ENCODE peak calls at places on chromosomes 16 and 17, in ten cellular contexts. J is B cell, Y is uterus, Z is A673, N is AG10803, T is glutamatergic neuron, O is A549, H is pancreas, W is H9, A is Caco-2. R is an unnamed sample.

GRCh38 chr16:50644730-50645129 is 36.4 kb downstream of the SNX20 start:
- DNase-seq in W (peak), N (peak), O (peak), H (no peak), T (no peak), Z (no peak), Y (peak), J (peak), A (no peak), R (peak)

GRCh38 chr16:48494742-48495141 is 109.5 kb upstream of the SIAH1 start:
- DNase-seq in T (no peak), N (no peak), O (no peak), J (no peak), Z (no peak), Y (no peak), A (no peak), W (no peak), H (no peak), R (no peak)

GRCh38 chr17:77437017-77437416 is 296.2 kb downstream of the SEC14L1 start:
- DNase-seq in Z (peak), O (no peak), J (no peak), N (peak), T (no peak), Y (no peak), W (no peak), H (no peak), A (no peak), R (no peak)

GRCh38 chr16:67842509-67843342 is 606 bp downstream of the THAP11 start:
- DNase-seq in W (peak), A (peak), N (peak), H (peak), Z (peak), Y (peak), J (peak), O (peak), T (peak), R (peak)

GRCh38 chr17:38628441-38628840 is 22.7 kb upstream of the SRCIN1 start:
- DNase-seq in J (no peak), O (peak), T (no peak), N (peak), Y (no peak), W (peak), H (peak), A (peak), Z (peak), R (peak)

GRCh38 chr17:39872700-39873099 is 4.7 kb downstream of the ZPBP2 start:
- DNase-seq in Y (no peak), W (no peak), H (no peak), Z (peak), T (no peak), A (no peak), O (no peak), J (no peak), N (peak), R (peak)

GRCh38 chr16:50166511-50167500 is 13.7 kb downstream of the TENT4B start:
- DNase-seq in N (no peak), H (no peak), J (no peak), O (no peak), A (no peak), W (no peak), T (no peak), Y (no peak), Z (no peak), R (no peak)

GRCh38 chr16:10521681-10522274 is 58.6 kb downstream of the EMP2 start:
- DNase-seq in Z (peak), T (peak), N (peak), A (no peak), W (peak), H (no peak), O (peak), J (peak), Y (peak), R (peak)

GRCh38 chr17:17081304-17081940 is 39.2 kb downstream of the MPRIP start:
- DNase-seq in A (no peak), W (no peak), Y (no peak), Z (no peak), T (peak), H (peak), N (no peak), J (no peak), O (no peak), R (no peak)

GRCh38 chr17:31327534-31328526 is 6.4 kb upstream of the EVI2A start:
- DNase-seq in H (no peak), A (no peak), O (peak), T (no peak), J (no peak), Y (no peak), N (peak), W (no peak), Z (no peak), R (no peak)

GRCh38 chr17:33209671-33210070 is 83.4 kb downstream of the ASIC2 start:
- DNase-seq in J (no peak), N (no peak), Y (no peak), Z (no peak), O (peak), H (no peak), A (no peak), W (peak), T (no peak), R (no peak)

GRCh38 chr17:77372444-77373297 is 231.9 kb downstream of the SEC14L1 start:
- DNase-seq in A (no peak), Y (peak), T (peak), J (peak), W (peak), Z (peak), H (peak), N (peak), O (no peak), R (no peak)

GRCh38 chr16:20610892-20611349 is 34.8 kb upstream of the ACSM2B start:
- DNase-seq in O (no peak), N (no peak), W (no peak), J (no peak), T (no peak), Y (no peak), Z (no peak), H (no peak), A (no peak), R (no peak)

GRCh38 chr16:23434380-23434779 is 18.6 kb downstream of the COG7 start:
- DNase-seq in W (no peak), T (no peak), J (no peak), N (peak), H (no peak), A (no peak), Z (peak), O (peak), Y (no peak), R (peak)

GRCh38 chr16:88446061-88446460 is 7.0 kb upstream of the ZFPM1 start:
- DNase-seq in T (no peak), O (no peak), Z (no peak), J (no peak), Y (no peak), A (no peak), N (no peak), H (no peak), W (no peak), R (no peak)

GRCh38 chr17:38751803-38752118 is 780 bp upstream of the PSMB3 start:
- DNase-seq in W (peak), O (peak), H (peak), J (peak), Z (peak), T (peak), A (peak), N (peak), Y (peak), R (peak)

GRCh38 chr16:31519746-31520145 is 8.0 kb upstream of the AHSP start:
- DNase-seq in Z (no peak), T (no peak), H (no peak), O (no peak), N (no peak), W (no peak), J (no peak), A (no peak), Y (no peak), R (no peak)

GRCh38 chr16:8581923-8582580 is 8.3 kb downstream of the TMEM114 start:
- DNase-seq in Y (no peak), O (no peak), H (no peak), A (no peak), T (no peak), N (no peak), W (no peak), J (no peak), Z (peak), R (no peak)

GRCh38 chr16:30535777-30536190 is 1.1 kb upstream of the ZNF747 start:
- DNase-seq in A (peak), Z (peak), O (peak), W (peak), Y (peak), N (peak), H (peak), T (peak), J (peak), R (peak)

GRCh38 chr16:84582958-84583516 is 34.8 kb downstream of the COTL1 start:
- DNase-seq in J (no peak), W (peak), A (no peak), Z (no peak), T (no peak), H (no peak), N (peak), O (peak), Y (no peak), R (no peak)

GRCh38 chr16:69709456-69710084 is 16.8 kb downstream of the NQO1 start:
- DNase-seq in O (peak), J (no peak), A (no peak), T (no peak), Y (no peak), W (no peak), Z (peak), N (peak), H (no peak), R (no peak)

GRCh38 chr17:1714980-1715802 is 5.0 kb upstream of the TLCD2 start:
- DNase-seq in N (peak), H (peak), O (peak), T (peak), Y (peak), Z (peak), J (no peak), W (peak), A (peak), R (peak)

GRCh38 chr16:25372716-25373115 is 115.1 kb upstream of the ZKSCAN2 start:
- DNase-seq in W (no peak), N (no peak), Y (no peak), T (no peak), J (no peak), A (no peak), H (no peak), Z (peak), O (no peak), R (no peak)

GRCh38 chr17:43669971-43670644 is 8.4 kb upstream of the MEOX1 start:
- DNase-seq in J (no peak), W (peak), A (peak), T (no peak), Z (no peak), O (no peak), Y (no peak), H (no peak), N (no peak), R (peak)

GRCh38 chr16:84820305-84820684 is 510 bp downstream of the CRISPLD2 start:
- DNase-seq in T (no peak), W (no peak), N (peak), J (no peak), Y (no peak), A (no peak), Z (peak), O (no peak), H (no peak), R (no peak)

DNA sequence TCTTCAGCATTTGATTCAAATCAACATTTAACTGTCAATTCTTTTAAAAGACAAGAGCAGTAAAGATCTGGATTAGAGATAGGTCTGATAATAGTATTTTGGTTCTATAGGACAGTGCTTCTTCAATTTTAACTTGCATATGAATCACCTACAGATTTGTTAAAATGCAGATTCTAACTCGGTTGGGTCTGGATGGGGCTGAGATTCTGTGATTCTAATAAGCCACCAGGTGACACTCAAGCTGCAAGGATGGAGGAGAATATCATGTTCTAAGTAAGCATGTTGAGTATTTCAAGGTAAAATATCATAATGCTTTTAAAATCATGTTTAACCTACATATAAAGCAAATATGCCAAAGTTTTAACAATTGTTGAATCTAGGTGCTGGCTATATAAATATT is 15.8 kb downstream of the TSPOAP1 start:
- DNase-seq in J (no peak), Z (no peak), H (no peak), Y (no peak), W (no peak), N (no peak), T (no peak), O (peak), A (no peak), R (no peak)
- TF ChIP-seq CTCF in J (no peak), Z (no peak), H (no peak), Y (no peak), W (no peak), N (no peak), T (no peak), O (peak), A (no peak), R (no peak)

GRCh38 chr17:74748279-74748528 is 224 bp upstream of the NHERF1 start:
- DNase-seq in N (no peak), W (peak), A (no peak), O (no peak), T (no peak), Z (no peak), H (no peak), J (no peak), Y (no peak), R (no peak)

GRCh38 chr17:74750039-74750326 is 1.6 kb downstream of the NHERF1 start:
- DNase-seq in H (no peak), N (no peak), Z (no peak), W (no peak), A (no peak), T (no peak), O (no peak), J (no peak), Y (no peak), R (no peak)

GRCh38 chr17:74746922-74747321 is 1.5 kb upstream of the NHERF1 start:
- DNase-seq in Y (no peak), O (no peak), W (no peak), Z (no peak), A (peak), N (no peak), T (no peak), H (peak), J (peak), R (no peak)

GRCh38 chr17:74749262-74750038 is 1.0 kb downstream of the NHERF1 start:
- DNase-seq in O (no peak), H (no peak), Y (no peak), T (no peak), N (no peak), A (peak), W (no peak), J (no peak), Z (no peak), R (peak)

GRCh38 chr17:74748529-74749261 is at the start of gene NHERF1:
- DNase-seq in O (peak), W (no peak), A (peak), T (peak), J (peak), Z (peak), N (peak), Y (peak), H (peak), R (peak)
- TF ChIP-seq CTCF in O (no peak), W (peak), A (no peak), T (peak), J (no peak), Z (no peak), N (no peak), Y (no peak), H (no peak), R (no peak)

GRCh38 chr16:81730090-81731051 is 48.7 kb upstream of the PLCG2 start:
- DNase-seq in O (peak), N (peak), J (peak), H (peak), Y (peak), A (peak), Z (peak), W (peak), T (peak), R (peak)

GRCh38 chr16:81734632-81735434 is 44.3 kb upstream of the PLCG2 start:
- DNase-seq in O (no peak), Y (no peak), Z (no peak), A (no peak), H (no peak), T (no peak), N (no peak), J (no peak), W (no peak), R (no peak)

GRCh38 chr16:81733295-81733694 is 45.8 kb upstream of the PLCG2 start:
- DNase-seq in Y (no peak), T (no peak), Z (no peak), H (no peak), A (no peak), O (no peak), N (no peak), W (no peak), J (no peak), R (no peak)

GRCh38 chr16:81731636-81732035 is 47.5 kb upstream of the PLCG2 start:
- DNase-seq in H (no peak), N (no peak), O (no peak), Z (no peak), W (no peak), J (no peak), Y (no peak), T (no peak), A (no peak), R (no peak)

GRCh38 chr16:81732699-81733098 is 46.4 kb upstream of the PLCG2 start:
- DNase-seq in W (no peak), T (no peak), N (no peak), Y (no peak), Z (no peak), H (no peak), O (no peak), J (no peak), A (no peak), R (no peak)
- TF ChIP-seq CTCF in W (no peak), T (no peak), N (no peak), Y (no peak), Z (no peak), H (no peak), O (no peak), J (no peak), A (no peak), R (peak)

GRCh38 chr17:29618272-29619065 is 4.2 kb downstream of the CORO6 start:
- DNase-seq in W (no peak), Z (no peak), N (no peak), J (no peak), O (no peak), T (no peak), Y (no peak), H (no peak), A (no peak), R (no peak)
- TF ChIP-seq CTCF in W (no peak), Z (peak), N (no peak), J (peak), O (peak), T (peak), Y (no peak), H (no peak), A (peak), R (peak)

GRCh38 chr16:2428051-2428786 is 1.0 kb upstream of the CCNF start:
- DNase-seq in Y (peak), T (peak), A (peak), N (no peak), O (peak), W (peak), Z (no peak), J (peak), H (peak), R (peak)

GRCh38 chr16:2429037-2429770 is at the start of gene CCNF:
- DNase-seq in A (peak), Z (peak), W (peak), O (peak), N (peak), T (peak), H (peak), Y (peak), J (peak), R (peak)

GRCh38 chr16:2432286-2432685 is 3.0 kb downstream of the CCNF start:
- DNase-seq in W (no peak), H (no peak), T (no peak), Z (no peak), A (no peak), N (no peak), Y (no peak), J (no peak), O (no peak), R (no peak)

GRCh38 chr16:2428787-2429036 is 535 bp upstream of the CCNF start:
- DNase-seq in T (no peak), W (no peak), H (no peak), Y (no peak), J (no peak), O (no peak), N (no peak), A (no peak), Z (no peak), R (no peak)

DNA sequence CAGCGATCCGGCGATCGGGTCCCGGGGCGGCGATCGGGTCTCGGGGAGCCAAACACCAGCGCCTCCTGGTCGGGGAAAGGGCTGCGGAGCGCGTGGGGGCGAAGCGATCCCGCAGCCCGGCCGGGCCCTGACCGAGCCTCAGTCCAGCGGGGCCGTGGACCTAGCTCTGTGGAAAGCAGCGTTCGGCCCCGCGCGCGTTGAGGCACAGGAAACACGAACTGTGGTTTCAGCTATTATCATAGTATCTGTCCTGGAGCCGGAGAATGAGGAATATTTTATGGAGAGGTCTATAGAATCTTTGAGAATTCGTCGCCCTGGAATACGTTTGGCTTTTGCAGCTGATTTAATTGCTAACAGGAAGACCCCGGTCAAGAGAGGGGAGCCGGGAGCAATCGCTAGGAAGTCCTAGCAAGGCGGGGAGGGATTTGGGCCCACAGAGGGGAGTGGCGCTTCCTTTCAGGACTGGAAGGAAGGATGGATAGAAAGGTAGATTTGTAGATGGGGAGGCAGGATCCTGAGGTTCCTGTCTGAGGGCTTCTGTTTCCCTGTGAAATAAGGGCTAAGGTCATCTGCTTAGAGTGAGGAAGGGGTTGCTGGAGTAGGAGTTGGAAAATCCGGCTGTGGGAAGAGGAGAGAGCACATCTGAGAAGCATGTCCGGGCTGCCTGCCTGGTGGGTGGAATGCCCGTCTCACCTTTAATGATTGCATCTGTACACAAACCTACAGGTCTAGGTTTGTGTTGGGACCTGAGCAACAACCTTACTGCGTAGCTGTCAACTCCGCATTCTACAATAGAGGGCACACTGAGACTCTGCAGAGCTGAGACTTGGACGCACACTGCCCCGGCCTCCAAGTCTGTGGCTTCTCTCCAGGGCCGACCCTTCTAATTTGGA is 770 bp downstream of the CCNF start:
- DNase-seq in H (no peak), O (no peak), T (peak), N (no peak), W (no peak), J (no peak), A (no peak), Y (no peak), Z (peak), R (peak)
- TF ChIP-seq CTCF in H (no peak), O (no peak), T (no peak), N (peak), W (no peak), J (no peak), A (no peak), Y (no peak), Z (peak), R (no peak)

DNA sequence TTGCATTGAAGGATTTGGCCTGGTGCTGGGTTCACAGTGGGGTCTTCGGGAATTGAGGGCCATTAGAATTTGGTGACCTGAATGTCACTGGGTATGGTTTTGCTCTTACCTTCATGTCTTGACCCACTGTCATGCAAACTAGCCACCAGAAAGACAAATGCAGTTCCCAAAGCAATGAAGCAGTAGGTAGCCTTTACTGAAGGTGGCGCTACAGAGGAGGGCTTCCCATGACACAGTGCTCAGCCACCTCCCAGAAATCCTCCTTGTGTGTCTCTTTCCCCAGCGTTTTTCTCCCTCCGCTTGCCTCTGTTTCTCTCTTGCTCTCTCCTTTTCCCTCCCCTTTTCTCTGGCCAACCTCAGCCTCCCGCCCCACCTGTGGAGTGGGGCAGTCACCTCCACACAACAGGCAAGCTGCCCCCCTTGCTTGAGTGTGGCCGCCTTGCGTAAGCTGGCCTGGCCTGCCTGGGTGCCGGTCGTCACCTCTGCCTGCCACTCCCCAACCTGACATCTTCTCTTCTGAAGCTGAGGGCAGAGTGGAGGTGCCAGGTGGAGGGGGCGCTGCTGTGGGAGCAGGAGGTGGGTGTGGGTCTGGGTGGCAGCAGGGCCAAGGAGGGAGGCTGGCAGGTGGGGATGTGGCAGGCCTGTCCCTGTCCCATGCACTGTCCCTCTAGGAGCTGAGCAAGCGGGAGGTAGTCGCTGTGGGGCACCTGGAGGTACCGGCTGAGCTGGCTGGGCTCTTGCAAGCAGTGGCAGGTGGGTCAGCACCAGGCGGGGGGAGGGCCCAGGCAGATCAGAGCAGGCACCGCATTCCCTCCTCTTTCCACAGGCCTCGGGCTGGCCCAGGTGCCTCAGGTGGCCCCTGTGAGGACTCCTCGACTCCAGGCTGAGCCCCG is 34.7 kb downstream of the MYO15A start:
- DNase-seq in W (peak), Z (peak), H (no peak), A (no peak), J (no peak), T (no peak), Y (no peak), N (no peak), O (peak), R (no peak)
- TF ChIP-seq CTCF in W (peak), Z (peak), H (no peak), A (no peak), J (peak), T (no peak), Y (no peak), N (peak), O (peak), R (no peak)